ENCODE peak calls at places on chromosomes 7 and 10, in four cellular contexts. C is kidney epithelial cell, F is heart right ventricle, B is WERI-Rb-1. Z is an unnamed sample.

GRCh38 chr10:108375691-108376090 is 1211.2 kb upstream of the SORCS1 start:
- DNase-seq in C (no peak), B (no peak), F (no peak), Z (no peak)

GRCh38 chr7:22853674-22854157 is 31.1 kb upstream of the TOMM7 start:
- DNase-seq in F (no peak), C (no peak), B (no peak), Z (no peak)

GRCh38 chr10:54800677-54801480 is at the start of gene PCDH15:
- DNase-seq in F (peak; percentile 24), C (peak; percentile 38), B (peak; percentile 78), Z (peak; percentile 63)

GRCh38 chr7:101974365-101974764 is 156.9 kb downstream of the CUX1 start:
- DNase-seq in C (no peak), B (no peak), F (no peak), Z (no peak)

GRCh38 chr7:13948019-13948781 is 41.3 kb downstream of the ETV1 start:
- DNase-seq in C (no peak), B (no peak), F (no peak), Z (no peak)

GRCh38 chr7:106365252-106366005 is 80.6 kb upstream of the NAMPT start:
- DNase-seq in C (no peak), F (no peak), B (no peak), Z (peak; percentile 73)

GRCh38 chr7:55893940-55894339 is 6.7 kb downstream of the ZNF713 start:
- DNase-seq in B (no peak), C (no peak), F (no peak), Z (no peak)

GRCh38 chr7:47953822-47954221 is 5.6 kb upstream of the PKD1L1 start:
- DNase-seq in C (no peak), F (no peak), B (no peak), Z (no peak)

GRCh38 chr10:49082767-49083166 is 32.6 kb downstream of the VSTM4 start:
- DNase-seq in C (no peak), F (peak; percentile 47), B (no peak), Z (no peak)

GRCh38 chr7:154255324-154255723 is 203.1 kb downstream of the DPP6 start:
- DNase-seq in F (no peak), B (no peak), C (no peak), Z (no peak)

GRCh38 chr10:31977440-31978157 is 49.0 kb upstream of the ARHGAP12 start:
- DNase-seq in B (no peak), F (no peak), C (peak; percentile 21), Z (no peak)

GRCh38 chr7:70016044-70016770 is 417.9 kb downstream of the AUTS2 start:
- DNase-seq in F (no peak), B (no peak), C (peak; percentile 39), Z (no peak)

GRCh38 chr7:28008171-28008570 is 172.4 kb downstream of the JAZF1 start:
- DNase-seq in F (no peak), B (no peak), C (no peak), Z (no peak)

GRCh38 chr7:44294325-44295069 is 30.9 kb downstream of the CAMK2B start:
- DNase-seq in B (no peak), F (no peak), C (no peak), Z (no peak)

GRCh38 chr10:71963756-71964668 is at the start of gene CHST3:
- DNase-seq in B (peak; percentile 42), C (no peak), F (peak; percentile 85), Z (peak; percentile 58)

GRCh38 chr10:97796651-97797050 is 24.9 kb upstream of the SFRP5 start:
- DNase-seq in B (no peak), F (no peak), C (no peak), Z (no peak)

GRCh38 chr10:97800474-97800873 is 28.7 kb upstream of the SFRP5 start:
- DNase-seq in F (no peak), B (no peak), C (no peak), Z (no peak)

GRCh38 chr10:97798958-97799565 is 27.3 kb upstream of the SFRP5 start:
- DNase-seq in F (no peak), B (peak; percentile 37), C (no peak), Z (no peak)

GRCh38 chr10:97792058-97792721 is 20.4 kb upstream of the SFRP5 start:
- DNase-seq in F (peak; percentile 60), C (no peak), B (peak; percentile 82), Z (peak; percentile 70)

GRCh38 chr10:97795886-97796285 is 24.1 kb upstream of the SFRP5 start:
- DNase-seq in B (no peak), F (no peak), C (no peak), Z (peak; percentile 39)
- TF ChIP-seq CTCF in B (no peak), F (no peak), C (no peak), Z (peak; percentile 56)

GRCh38 chr7:89773594-89773993 is 380.7 kb upstream of the STEAP1 start:
- DNase-seq in C (no peak), B (no peak), F (no peak), Z (no peak)

GRCh38 chr7:89775459-89775858 is 378.8 kb upstream of the STEAP1 start:
- DNase-seq in F (no peak), C (no peak), B (no peak), Z (no peak)

GRCh38 chr7:89770156-89770555 is 384.1 kb upstream of the STEAP1 start:
- DNase-seq in C (no peak), B (no peak), F (no peak), Z (no peak)

GRCh38 chr7:89772276-89772675 is 382.0 kb upstream of the STEAP1 start:
- DNase-seq in B (no peak), F (no peak), C (no peak), Z (no peak)

GRCh38 chr7:89771003-89771636 is 383.1 kb upstream of the STEAP1 start:
- DNase-seq in C (no peak), F (no peak), B (no peak), Z (no peak)
- TF ChIP-seq CTCF in C (peak; percentile 21), F (no peak), B (no peak), Z (peak; percentile 4)

DNA sequence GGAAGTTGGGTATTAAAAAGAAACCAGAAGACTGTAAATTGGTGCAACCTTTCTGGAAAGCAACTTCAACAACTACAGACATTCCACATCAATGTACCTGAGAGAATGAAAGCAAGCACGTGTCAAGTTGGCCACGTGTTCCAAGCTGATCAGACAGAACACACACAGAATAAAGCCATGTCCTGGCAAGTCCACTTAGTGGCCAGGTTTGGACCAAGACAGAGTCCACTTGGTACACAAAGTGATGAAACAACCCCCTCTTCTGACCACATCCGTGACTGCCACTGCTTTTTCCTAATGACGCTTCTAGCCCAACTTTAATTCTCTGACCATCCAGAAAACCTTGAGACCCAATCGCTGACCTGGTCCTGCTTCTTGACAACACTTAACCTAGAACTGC is 109.4 kb downstream of the ABLIM1 start:
- DNase-seq in B (peak; percentile 65), F (no peak), C (no peak), Z (peak; percentile 53)
- TF ChIP-seq CTCF in B (peak; percentile 78), F (peak; percentile 37), C (peak; percentile 41), Z (peak; percentile 55)

DNA sequence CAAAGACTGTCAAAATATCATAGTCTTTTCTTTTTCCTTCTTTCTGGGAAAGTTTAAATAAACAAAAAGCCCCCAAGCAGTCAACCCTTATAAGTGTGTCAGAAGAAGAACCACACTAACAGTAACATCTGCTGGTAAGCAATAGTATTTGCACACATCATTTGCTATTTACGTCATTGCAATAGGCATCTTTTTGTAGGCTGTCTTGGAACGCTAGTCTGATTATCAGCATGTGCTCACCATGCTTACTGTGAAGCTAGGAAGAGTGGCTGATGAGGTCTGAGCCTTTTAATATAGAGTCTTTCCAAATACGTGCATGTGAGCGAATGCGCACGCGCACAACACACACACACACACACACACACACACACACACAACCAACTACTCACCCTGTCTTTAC is 599.0 kb upstream of the TPK1 start:
- DNase-seq in B (no peak), C (no peak), F (no peak), Z (no peak)
- TF ChIP-seq CTCF in B (no peak), C (no peak), F (no peak), Z (no peak)

GRCh38 chr10:114486938-114487814 is 82.9 kb upstream of the AFAP1L2 start:
- DNase-seq in B (no peak), F (no peak), C (peak; percentile 70), Z (no peak)
- TF ChIP-seq CTCF in B (no peak), F (no peak), C (peak; percentile 21), Z (no peak)

GRCh38 chr7:139631520-139632031 is 108.1 kb downstream of the CLEC2L start:
- DNase-seq in C (no peak), B (no peak), F (no peak), Z (no peak)

GRCh38 chr7:139634087-139634486 is 110.6 kb downstream of the CLEC2L start:
- DNase-seq in C (no peak), F (no peak), B (no peak), Z (no peak)

GRCh38 chr7:139626817-139627216 is 103.3 kb downstream of the CLEC2L start:
- DNase-seq in F (no peak), B (no peak), C (no peak), Z (no peak)

GRCh38 chr7:139630643-139631519 is 107.4 kb downstream of the CLEC2L start:
- DNase-seq in F (no peak), B (no peak), C (no peak), Z (no peak)

GRCh38 chr7:139629392-139630082 is 106.1 kb downstream of the CLEC2L start:
- DNase-seq in B (no peak), F (no peak), C (no peak), Z (no peak)
- TF ChIP-seq CTCF in B (no peak), F (no peak), C (no peak), Z (no peak)

DNA sequence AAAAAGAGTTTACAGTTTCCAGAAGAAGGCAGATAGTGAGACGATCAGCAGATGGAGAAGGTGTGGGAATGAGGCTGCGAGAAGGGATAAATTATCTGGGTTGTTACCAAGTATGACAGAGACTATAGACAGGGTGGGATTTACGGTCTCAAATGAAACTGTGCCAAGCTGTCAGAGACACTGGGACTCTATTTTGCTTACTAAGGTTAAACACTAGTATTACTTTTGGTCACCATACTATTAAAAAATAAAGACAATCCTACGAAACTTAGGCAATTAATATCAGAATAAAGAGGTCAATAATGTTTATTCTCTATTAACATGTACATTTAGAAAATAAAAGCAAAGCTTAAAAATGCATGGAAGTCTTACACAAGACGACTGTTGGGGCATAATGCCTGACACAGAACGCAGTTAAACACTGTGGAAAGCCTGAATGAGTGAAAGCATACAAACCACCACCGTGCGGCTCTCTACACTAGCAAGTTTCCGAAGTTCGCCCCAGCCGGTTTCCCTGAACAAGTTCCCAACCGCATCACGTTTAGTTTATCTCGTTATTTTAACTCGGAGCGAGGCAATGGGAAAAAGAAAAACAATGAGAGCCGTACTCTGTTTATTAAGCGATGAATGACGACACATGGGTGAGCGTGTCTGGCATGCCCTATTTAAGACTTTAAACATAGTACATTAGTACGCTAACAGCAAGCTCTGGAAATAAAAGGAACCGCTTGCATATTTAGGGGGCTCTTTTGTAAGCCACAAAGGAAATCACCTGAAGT is 911 bp upstream of the CC2D2B start:
- DNase-seq in C (no peak), F (peak; percentile 31), B (peak; percentile 54), Z (peak; percentile 57)
- TF ChIP-seq CTCF in C (peak; percentile 26), F (no peak), B (peak; percentile 41), Z (no peak)